ENCODE peak calls at places on chromosomes 4 and X, in seven cellular contexts. E, W, Z, T, F, G and R are unnamed samples.

GRCh38 chr4:138943893-138944292 is 71.7 kb upstream of the NOCT start:
- DNase-seq in F (no peak), T (no peak), E (no peak), W (peak), G (no peak), Z (no peak), R (no peak)

GRCh38 chr4:67151376-67152343 is 393.6 kb downstream of the CENPC start:
- DNase-seq in Z (no peak), T (peak), F (no peak), G (no peak), E (no peak), W (no peak), R (no peak)

GRCh38 chr4:76197971-76198410 is 15.6 kb downstream of the SCARB2 start:
- DNase-seq in Z (no peak), G (no peak), W (no peak), F (no peak), E (no peak), T (peak), R (no peak)

GRCh38 chrX:145853181-145853580 is 35.6 kb downstream of the SLITRK2 start:
- DNase-seq in T (no peak), E (no peak), W (no peak), G (no peak), Z (no peak), F (no peak), R (no peak)

GRCh38 chrX:110402091-110402854 is 43.6 kb downstream of the RTL9 start:
- DNase-seq in F (no peak), Z (no peak), G (no peak), T (no peak), E (no peak), W (no peak), R (no peak)

GRCh38 chrX:115393271-115393670 is 103.8 kb downstream of the LUZP4 start:
- DNase-seq in G (no peak), Z (peak), E (no peak), T (no peak), F (no peak), W (no peak), R (no peak)

GRCh38 chr4:154491731-154492249 is at the start of gene DCHS2:
- DNase-seq in W (peak), T (peak), E (no peak), Z (peak), F (no peak), G (no peak), R (no peak)

GRCh38 chr4:92234393-92235176 is 69.2 kb upstream of the GRID2 start:
- DNase-seq in G (no peak), T (no peak), F (peak), Z (peak), W (no peak), E (peak), R (peak)

GRCh38 chrX:37378399-37378798 is 29.2 kb downstream of the PRRG1 start:
- DNase-seq in Z (no peak), W (no peak), G (no peak), T (no peak), E (no peak), F (peak), R (no peak)

GRCh38 chrX:114959729-114960128 is 57.7 kb downstream of the IL13RA2 start:
- DNase-seq in Z (no peak), W (no peak), T (no peak), E (no peak), F (no peak), G (no peak), R (no peak)

GRCh38 chr4:168514249-168514852 is 17.5 kb downstream of the PALLD start:
- DNase-seq in W (no peak), E (no peak), G (no peak), F (peak), T (no peak), Z (peak), R (peak)

GRCh38 chr4:48538358-48538757 is 48.3 kb downstream of the ZAR1 start:
- DNase-seq in G (no peak), E (no peak), W (no peak), F (peak), T (no peak), Z (no peak), R (no peak)

GRCh38 chr4:184237612-184238011 is 19.9 kb upstream of the ENPP6 start:
- DNase-seq in Z (no peak), G (no peak), E (no peak), T (no peak), W (no peak), F (no peak), R (no peak)

GRCh38 chr4:168707205-168707604 is 210.4 kb downstream of the PALLD start:
- DNase-seq in T (no peak), E (no peak), F (no peak), Z (no peak), G (no peak), W (no peak), R (no peak)

GRCh38 chrX:44507292-44507691 is 35.4 kb downstream of the FUNDC1 start:
- DNase-seq in G (no peak), T (no peak), E (no peak), Z (no peak), F (no peak), W (no peak), R (no peak)

GRCh38 chrX:13013353-13014110 is 30.9 kb downstream of the FAM9C start:
- DNase-seq in E (no peak), T (peak), Z (no peak), W (no peak), G (no peak), F (no peak), R (no peak)
- H3K9ac ChIP-seq in E (no peak), T (no peak), Z (no peak), W (no peak), G (peak), F (no peak), R (no peak)

GRCh38 chr4:3708611-3709010 is 57.6 kb upstream of the ADRA2C start:
- DNase-seq in T (no peak), F (no peak), E (no peak), W (no peak), Z (no peak), G (no peak), R (no peak)
- TF ChIP-seq POLR2AphosphoS5 in T (no peak), F (no peak), E (no peak), W (no peak), Z (no peak), G (no peak), R (no peak)

GRCh38 chr4:54224960-54225670 is 4.0 kb upstream of the PDGFRA start:
- DNase-seq in F (no peak), W (peak), Z (no peak), E (no peak), G (no peak), T (no peak), R (no peak)

GRCh38 chr4:54227261-54228063 is 1.6 kb upstream of the PDGFRA start:
- DNase-seq in Z (no peak), T (no peak), G (no peak), E (no peak), F (peak), W (peak), R (no peak)

GRCh38 chr4:54226399-54227260 is 2.5 kb upstream of the PDGFRA start:
- DNase-seq in F (no peak), T (no peak), W (peak), G (no peak), E (no peak), Z (no peak), R (no peak)

GRCh38 chr4:54228064-54228527 is 997 bp upstream of the PDGFRA start:
- DNase-seq in T (peak), G (no peak), F (no peak), E (no peak), Z (peak), W (peak), R (no peak)

GRCh38 chr4:54225671-54226398 is 3.3 kb upstream of the PDGFRA start:
- DNase-seq in Z (no peak), E (no peak), G (no peak), T (no peak), W (peak), F (no peak), R (no peak)
- TF ChIP-seq EZH2 in Z (no peak), E (no peak), G (no peak), T (no peak), W (peak), F (peak), R (peak)

GRCh38 chrX:10212395-10212794 is 55.6 kb downstream of the CLCN4 start:
- DNase-seq in G (no peak), Z (no peak), E (no peak), T (no peak), F (no peak), W (no peak), R (no peak)
- H3K9ac ChIP-seq in G (no peak), Z (no peak), E (no peak), T (no peak), F (no peak), W (no peak), R (no peak)